ENCODE peak calls at places on chromosomes 1 and 21, in seven cellular contexts. Z is GF-D8; B is stimulated activated CD8-positive, alpha-beta memory T cell treated with anti-CD3 and anti-CD28 coated beads, Interleukin-2, amount 100 ng/mL, for 48 hours; L is renal cortical epithelial cell; G is IMR-90; P is left kidney; Y is left ventricle myocardium inferior. I is an unnamed sample.

GRCh38 chr1:87956072-87956471 is 627.4 kb downstream of the LMO4 start:
- DNase-seq in Y (peak; percentile 19), P (peak; percentile 19), G (peak; percentile 98), Z (no peak), L (peak; percentile 98), B (no peak), I (no peak)

GRCh38 chr1:210597555-210598134 is 268.9 kb downstream of the HHAT start:
- DNase-seq in Y (no peak), B (no peak), G (peak; percentile 96), P (no peak), Z (no peak), L (peak; percentile 98), I (peak; percentile 15)

GRCh38 chr1:222926566-222926965 is 111.7 kb downstream of the DISP1 start:
- DNase-seq in P (no peak), G (peak; percentile 89), L (peak; percentile 67), Z (no peak), B (no peak), Y (no peak), I (peak; percentile 37)

GRCh38 chr1:18641005-18641941 is 10.6 kb downstream of the PAX7 start:
- DNase-seq in Y (no peak), Z (no peak), B (no peak), P (no peak), L (no peak), G (no peak), I (no peak)

GRCh38 chr1:93143136-93143535 is 37.1 kb downstream of the TMED5 start:
- DNase-seq in G (no peak), Y (no peak), L (peak; percentile 13), Z (no peak), P (no peak), B (no peak), I (no peak)

GRCh38 chr1:47986741-47987140 is 10.4 kb downstream of the TRABD2B start:
- DNase-seq in Z (no peak), P (peak; percentile 45), G (no peak), L (no peak), Y (peak; percentile 61), B (no peak), I (no peak)

GRCh38 chr1:209380396-209380795 is 203.1 kb upstream of the CAMK1G start:
- DNase-seq in P (no peak), G (peak; percentile 39), L (no peak), Z (no peak), Y (no peak), B (no peak), I (no peak)

GRCh38 chr21:39366563-39366962 is 17.7 kb upstream of the HMGN1 start:
- DNase-seq in Y (no peak), L (no peak), B (no peak), P (no peak), G (no peak), Z (no peak), I (no peak)

GRCh38 chr1:103106426-103107321 is 1.6 kb downstream of the COL11A1 start:
- DNase-seq in P (peak; percentile 72), B (no peak), Z (peak; percentile 7), G (peak; percentile 30), L (peak; percentile 61), Y (no peak), I (no peak)

GRCh38 chr1:115712911-115713609 is 55.5 kb downstream of the CASQ2 start:
- DNase-seq in L (no peak), B (no peak), P (no peak), G (no peak), Y (no peak), Z (no peak), I (no peak)

GRCh38 chr1:41537788-41538351 is 53.4 kb upstream of the EDN2 start:
- DNase-seq in G (peak; percentile 88), Y (peak; percentile 80), B (no peak), P (peak; percentile 82), Z (no peak), L (peak; percentile 82), I (peak; percentile 89)

GRCh38 chr1:228650946-228651345 is 84.3 kb upstream of the RHOU start:
- DNase-seq in P (no peak), B (no peak), Y (no peak), G (no peak), L (no peak), Z (no peak), I (no peak)

GRCh38 chr1:220706480-220706879 is 16.3 kb downstream of the C1orf115 start:
- DNase-seq in B (no peak), Z (no peak), P (peak; percentile 67), L (no peak), Y (no peak), G (no peak), I (no peak)

GRCh38 chr1:20136249-20136648 is 2.9 kb upstream of the PLA2G2F start:
- DNase-seq in G (no peak), B (no peak), P (no peak), L (no peak), Y (no peak), Z (no peak), I (no peak)

GRCh38 chr1:33257388-33257758 is 1.1 kb downstream of the ZNF362 start:
- DNase-seq in L (no peak), Z (no peak), G (no peak), B (no peak), P (no peak), Y (no peak), I (no peak)

GRCh38 chr1:119647734-119648619 is at the start of gene ZNF697:
- DNase-seq in B (peak; percentile 23), Z (peak; percentile 70), G (peak; percentile 98), Y (peak; percentile 98), L (peak; percentile 95), P (peak; percentile 98), I (peak; percentile 97)

GRCh38 chr21:29610960-29611359 is 312.2 kb downstream of the BACH1 start:
- DNase-seq in G (no peak), Y (no peak), Z (no peak), L (no peak), B (no peak), P (no peak), I (no peak)

GRCh38 chr1:1827089-1827433 is 48.8 kb upstream of the NADK start:
- DNase-seq in Y (no peak), B (no peak), L (no peak), P (peak; percentile 24), G (no peak), Z (no peak), I (no peak)

GRCh38 chr1:27348861-27349783 is 7.3 kb downstream of the SYTL1 start:
- DNase-seq in L (no peak), G (no peak), B (no peak), Y (no peak), Z (no peak), P (peak; percentile 87), I (no peak)

GRCh38 chr1:168110896-168111545 is 25.7 kb downstream of the GPR161 start:
- DNase-seq in Y (no peak), B (no peak), G (no peak), L (no peak), Z (no peak), P (no peak), I (no peak)

GRCh38 chr1:53367503-53368313 is 39.8 kb upstream of the LRP8 start:
- DNase-seq in L (no peak), Y (no peak), G (no peak), B (no peak), P (no peak), Z (peak; percentile 78), I (no peak)

GRCh38 chr1:63827411-63828321 is 53.8 kb downstream of the ROR1 start:
- DNase-seq in Z (no peak), P (no peak), L (no peak), G (peak; percentile 25), B (no peak), Y (no peak), I (no peak)

GRCh38 chr1:49424782-49425181 is 599.0 kb downstream of the AGBL4 start:
- DNase-seq in P (no peak), L (peak; percentile 85), B (no peak), Z (no peak), G (no peak), Y (no peak), I (no peak)

GRCh38 chr1:71780681-71781080 is 501.7 kb downstream of the NEGR1 start:
- DNase-seq in L (no peak), Y (no peak), Z (no peak), B (no peak), P (no peak), G (peak; percentile 49), I (no peak)

GRCh38 chr1:86868477-86868876 is 45.4 kb downstream of the SELENOF start:
- DNase-seq in Z (no peak), B (no peak), P (no peak), L (peak; percentile 44), G (peak; percentile 7), Y (no peak), I (no peak)

GRCh38 chr1:46622341-46622740 is 5.7 kb upstream of the MOB3C start:
- DNase-seq in B (no peak), Z (no peak), G (peak; percentile 28), L (peak; percentile 32), P (no peak), Y (no peak), I (no peak)

GRCh38 chr1:118563969-118564951 is 379.2 kb upstream of the SPAG17 start:
- DNase-seq in L (peak; percentile 17), G (no peak), B (no peak), Y (no peak), P (peak; percentile 67), Z (no peak), I (no peak)

GRCh38 chr1:176559474-176560390 is 96.8 kb downstream of the PAPPA2 start:
- DNase-seq in Y (no peak), Z (no peak), P (peak; percentile 94), L (peak; percentile 61), B (no peak), G (peak; percentile 53), I (peak; percentile 41)

GRCh38 chr1:228494044-228494353 is 6.8 kb downstream of the RNF187 start:
- DNase-seq in Z (no peak), G (no peak), B (no peak), P (no peak), Y (no peak), L (no peak), I (no peak)

GRCh38 chr1:43269627-43270375 is at the start of gene TMEM125:
- DNase-seq in P (no peak), G (no peak), Z (no peak), L (no peak), B (no peak), Y (no peak), I (no peak)

GRCh38 chr1:109777436-109777835 is 13.7 kb upstream of the EPS8L3 start:
- DNase-seq in Y (peak; percentile 10), P (no peak), Z (no peak), G (no peak), B (no peak), L (no peak), I (no peak)

GRCh38 chr1:244214009-244214967 is 163.2 kb downstream of the ZBTB18 start:
- DNase-seq in Y (peak; percentile 20), Z (no peak), L (peak; percentile 99), P (peak; percentile 84), B (no peak), G (peak; percentile 98), I (peak; percentile 84)

GRCh38 chr1:3530086-3530930 is 75.8 kb downstream of the ARHGEF16 start:
- DNase-seq in Y (no peak), L (no peak), G (no peak), Z (no peak), B (no peak), P (peak; percentile 81), I (no peak)

GRCh38 chr1:34127006-34128000 is 37.7 kb downstream of the CSMD2 start:
- DNase-seq in B (no peak), L (no peak), G (no peak), P (no peak), Y (no peak), Z (no peak), I (no peak)

GRCh38 chr1:119330062-119330939 is 38.3 kb upstream of the HAO2 start:
- DNase-seq in G (no peak), Z (no peak), L (no peak), B (no peak), Y (no peak), P (peak; percentile 39), I (no peak)

GRCh38 chr1:200134116-200134515 is 106.6 kb downstream of the NR5A2 start:
- DNase-seq in P (no peak), L (peak; percentile 22), G (no peak), Y (no peak), B (no peak), Z (no peak), I (no peak)

GRCh38 chr1:70666381-70667140 is 255.5 kb downstream of the CTH start:
- DNase-seq in P (peak; percentile 64), Y (no peak), B (no peak), Z (no peak), G (no peak), L (peak; percentile 90), I (no peak)